ENCODE peak calls at places on chromosome 18, in six cellular contexts. One of them, this sample, is unnamed. For H3K4me1, the result is how much of the 10 kb centered on the place peaks cover.

GRCh38 chr18:3156325-3156640 is 63.5 kb downstream of the MYOM1 start:
- DNase-seq in Peyer's patch: no peak
- DNase-seq in suprapubic skin: no peak
- DNase-seq in Karpas-422: peak
- DNase-seq in ovary: no peak
- DNase-seq in CD4-positive, CD25-positive, alpha-beta regulatory T cell: no peak
- DNase-seq in this sample: no peak

GRCh38 chr18:34801769-34802168 is 91.7 kb downstream of the DTNA start:
- DNase-seq in Peyer's patch: no peak
- DNase-seq in suprapubic skin: no peak
- DNase-seq in Karpas-422: no peak
- DNase-seq in ovary: no peak
- DNase-seq in CD4-positive, CD25-positive, alpha-beta regulatory T cell: no peak
- DNase-seq in this sample: no peak

GRCh38 chr18:12606592-12607315 is 51.2 kb downstream of the SPIRE1 start:
- DNase-seq in Peyer's patch: no peak
- DNase-seq in suprapubic skin: no peak
- DNase-seq in Karpas-422: no peak
- DNase-seq in ovary: no peak
- DNase-seq in CD4-positive, CD25-positive, alpha-beta regulatory T cell: no peak
- DNase-seq in this sample: no peak

GRCh38 chr18:49612515-49613033 is 50.7 kb downstream of the LIPG start:
- DNase-seq in Peyer's patch: no peak
- DNase-seq in suprapubic skin: no peak
- DNase-seq in Karpas-422: no peak
- DNase-seq in ovary: no peak
- DNase-seq in CD4-positive, CD25-positive, alpha-beta regulatory T cell: no peak
- DNase-seq in this sample: no peak

GRCh38 chr18:2657788-2658458 is 2.4 kb downstream of the SMCHD1 start:
- DNase-seq in Peyer's patch: no peak
- DNase-seq in suprapubic skin: no peak
- DNase-seq in Karpas-422: peak
- DNase-seq in ovary: no peak
- DNase-seq in CD4-positive, CD25-positive, alpha-beta regulatory T cell: no peak
- DNase-seq in this sample: no peak

GRCh38 chr18:13989209-13989608 is 73.9 kb upstream of the MC2R start:
- DNase-seq in Peyer's patch: no peak
- DNase-seq in suprapubic skin: no peak
- DNase-seq in Karpas-422: no peak
- DNase-seq in ovary: no peak
- DNase-seq in CD4-positive, CD25-positive, alpha-beta regulatory T cell: no peak
- DNase-seq in this sample: no peak

GRCh38 chr18:24262097-24262496 is 123.2 kb downstream of the CABYR start:
- DNase-seq in Peyer's patch: no peak
- DNase-seq in suprapubic skin: no peak
- DNase-seq in Karpas-422: no peak
- DNase-seq in ovary: no peak
- DNase-seq in CD4-positive, CD25-positive, alpha-beta regulatory T cell: no peak
- DNase-seq in this sample: no peak

GRCh38 chr18:59623456-59624383 is 73.5 kb downstream of the CCBE1 start:
- DNase-seq in Peyer's patch: no peak
- DNase-seq in suprapubic skin: no peak
- DNase-seq in Karpas-422: no peak
- DNase-seq in ovary: peak
- DNase-seq in CD4-positive, CD25-positive, alpha-beta regulatory T cell: no peak
- DNase-seq in this sample: no peak

GRCh38 chr18:35904389-35905037 is 68.0 kb upstream of the RMP24 start:
- DNase-seq in Peyer's patch: no peak
- DNase-seq in suprapubic skin: no peak
- DNase-seq in Karpas-422: no peak
- DNase-seq in ovary: no peak
- DNase-seq in CD4-positive, CD25-positive, alpha-beta regulatory T cell: no peak
- DNase-seq in this sample: no peak

GRCh38 chr18:3450358-3451107 is 561 bp downstream of the TGIF1 start:
- DNase-seq in Peyer's patch: peak
- DNase-seq in suprapubic skin: peak
- DNase-seq in Karpas-422: peak
- DNase-seq in ovary: peak
- DNase-seq in CD4-positive, CD25-positive, alpha-beta regulatory T cell: peak
- DNase-seq in this sample: no peak

GRCh38 chr18:478679-479078 is 21.8 kb downstream of the COLEC12 start:
- DNase-seq in Peyer's patch: no peak
- DNase-seq in suprapubic skin: no peak
- DNase-seq in Karpas-422: no peak
- DNase-seq in ovary: peak
- DNase-seq in CD4-positive, CD25-positive, alpha-beta regulatory T cell: no peak
- DNase-seq in this sample: no peak

GRCh38 chr18:32472841-32473240 is 2.2 kb upstream of the GAREM1 start:
- DNase-seq in Peyer's patch: no peak
- DNase-seq in suprapubic skin: no peak
- DNase-seq in Karpas-422: no peak
- DNase-seq in ovary: no peak
- DNase-seq in CD4-positive, CD25-positive, alpha-beta regulatory T cell: no peak
- DNase-seq in this sample: no peak

GRCh38 chr18:2889761-2890192 is 43.0 kb downstream of the EMILIN2 start:
- DNase-seq in Peyer's patch: no peak
- DNase-seq in suprapubic skin: no peak
- DNase-seq in Karpas-422: no peak
- DNase-seq in ovary: no peak
- DNase-seq in CD4-positive, CD25-positive, alpha-beta regulatory T cell: no peak
- DNase-seq in this sample: no peak

GRCh38 chr18:28032177-28032576 is 144.8 kb downstream of the CDH2 start:
- DNase-seq in Peyer's patch: no peak
- DNase-seq in suprapubic skin: no peak
- DNase-seq in Karpas-422: no peak
- DNase-seq in ovary: no peak
- DNase-seq in CD4-positive, CD25-positive, alpha-beta regulatory T cell: no peak
- DNase-seq in this sample: no peak
- H3K4me1 ChIP-seq in Peyer's patch: under half
- H3K4me1 ChIP-seq in suprapubic skin: under half
- H3K4me1 ChIP-seq in Karpas-422: under half
- H3K4me1 ChIP-seq in ovary: under half
- H3K4me1 ChIP-seq in CD4-positive, CD25-positive, alpha-beta regulatory T cell: under half
- H3K4me1 ChIP-seq in this sample: under half

GRCh38 chr18:76453057-76453561 is 41.9 kb downstream of the ZNF516 start:
- DNase-seq in Peyer's patch: no peak
- DNase-seq in suprapubic skin: peak
- DNase-seq in Karpas-422: no peak
- DNase-seq in ovary: no peak
- DNase-seq in CD4-positive, CD25-positive, alpha-beta regulatory T cell: no peak
- DNase-seq in this sample: no peak

GRCh38 chr18:76452357-76452756 is 42.7 kb downstream of the ZNF516 start:
- DNase-seq in Peyer's patch: no peak
- DNase-seq in suprapubic skin: peak
- DNase-seq in Karpas-422: no peak
- DNase-seq in ovary: no peak
- DNase-seq in CD4-positive, CD25-positive, alpha-beta regulatory T cell: no peak
- DNase-seq in this sample: no peak

GRCh38 chr18:76456018-76456750 is 38.9 kb downstream of the ZNF516 start:
- DNase-seq in Peyer's patch: no peak
- DNase-seq in suprapubic skin: peak
- DNase-seq in Karpas-422: peak
- DNase-seq in ovary: peak
- DNase-seq in CD4-positive, CD25-positive, alpha-beta regulatory T cell: no peak
- DNase-seq in this sample: no peak

GRCh38 chr18:76455015-76455676 is 39.9 kb downstream of the ZNF516 start:
- DNase-seq in Peyer's patch: no peak
- DNase-seq in suprapubic skin: peak
- DNase-seq in Karpas-422: no peak
- DNase-seq in ovary: peak
- DNase-seq in CD4-positive, CD25-positive, alpha-beta regulatory T cell: no peak
- DNase-seq in this sample: no peak

DNA sequence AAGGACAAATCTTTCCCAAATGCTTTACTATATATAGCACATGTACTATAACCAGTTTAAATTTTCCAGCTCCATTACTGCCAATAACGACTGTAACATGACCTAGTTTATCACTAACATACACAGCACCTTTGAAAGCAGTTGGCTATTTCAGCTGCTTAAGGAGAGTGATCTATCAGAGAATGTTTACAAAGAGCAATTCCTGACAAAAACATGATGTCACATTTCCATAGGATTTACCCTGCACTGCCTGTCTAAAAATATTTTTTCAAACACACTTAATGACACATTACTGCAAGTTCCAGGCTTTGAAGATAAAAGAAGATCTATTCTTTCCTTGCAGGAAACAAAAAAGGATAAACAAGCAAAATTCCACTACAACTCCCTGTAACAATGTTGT is 40.6 kb downstream of the ZNF516 start:
- DNase-seq in Peyer's patch: no peak
- DNase-seq in suprapubic skin: no peak
- DNase-seq in Karpas-422: no peak
- DNase-seq in ovary: no peak
- DNase-seq in CD4-positive, CD25-positive, alpha-beta regulatory T cell: no peak
- DNase-seq in this sample: no peak
- H3K4me1 ChIP-seq in Peyer's patch: under half
- H3K4me1 ChIP-seq in suprapubic skin: under half
- H3K4me1 ChIP-seq in Karpas-422: half or more
- H3K4me1 ChIP-seq in ovary: under half
- H3K4me1 ChIP-seq in CD4-positive, CD25-positive, alpha-beta regulatory T cell: under half
- H3K4me1 ChIP-seq in this sample: under half

GRCh38 chr18:50663626-50664441 is 103.9 kb downstream of the MAPK4 start:
- DNase-seq in Peyer's patch: no peak
- DNase-seq in suprapubic skin: no peak
- DNase-seq in Karpas-422: no peak
- DNase-seq in ovary: no peak
- DNase-seq in CD4-positive, CD25-positive, alpha-beta regulatory T cell: no peak
- DNase-seq in this sample: no peak
- H3K4me1 ChIP-seq in Peyer's patch: under half
- H3K4me1 ChIP-seq in suprapubic skin: under half
- H3K4me1 ChIP-seq in Karpas-422: under half
- H3K4me1 ChIP-seq in ovary: under half
- H3K4me1 ChIP-seq in CD4-positive, CD25-positive, alpha-beta regulatory T cell: under half
- H3K4me1 ChIP-seq in this sample: under half

GRCh38 chr18:48133675-48134251 is 203.3 kb upstream of the SMAD2 start:
- DNase-seq in Peyer's patch: no peak
- DNase-seq in suprapubic skin: no peak
- DNase-seq in Karpas-422: no peak
- DNase-seq in ovary: peak
- DNase-seq in CD4-positive, CD25-positive, alpha-beta regulatory T cell: no peak
- DNase-seq in this sample: no peak
- H3K4me1 ChIP-seq in Peyer's patch: under half
- H3K4me1 ChIP-seq in suprapubic skin: half or more
- H3K4me1 ChIP-seq in Karpas-422: under half
- H3K4me1 ChIP-seq in ovary: under half
- H3K4me1 ChIP-seq in CD4-positive, CD25-positive, alpha-beta regulatory T cell: under half
- H3K4me1 ChIP-seq in this sample: under half

DNA sequence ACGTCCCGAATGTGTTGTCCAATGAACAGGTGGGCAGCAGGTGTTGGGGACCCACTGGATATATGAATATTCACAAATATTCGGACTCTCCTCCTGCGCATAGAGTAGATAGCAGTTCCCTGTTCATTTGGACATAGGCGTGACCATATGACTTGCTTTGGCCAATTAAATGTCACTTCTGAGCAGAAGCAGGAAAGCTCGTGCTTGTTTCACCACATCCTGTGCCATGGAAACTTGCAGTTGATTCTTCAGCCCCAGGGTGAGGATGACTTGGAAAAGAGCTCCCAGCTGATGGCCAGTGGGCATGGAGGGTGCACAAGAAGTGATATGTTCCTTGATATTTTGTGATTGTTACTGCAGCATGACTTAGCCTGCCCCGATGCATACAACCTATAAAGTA is 52.6 kb downstream of the PTPRM start:
- DNase-seq in Peyer's patch: no peak
- DNase-seq in suprapubic skin: no peak
- DNase-seq in Karpas-422: no peak
- DNase-seq in ovary: no peak
- DNase-seq in CD4-positive, CD25-positive, alpha-beta regulatory T cell: no peak
- DNase-seq in this sample: no peak
- H3K4me1 ChIP-seq in Peyer's patch: under half
- H3K4me1 ChIP-seq in suprapubic skin: under half
- H3K4me1 ChIP-seq in Karpas-422: under half
- H3K4me1 ChIP-seq in ovary: under half
- H3K4me1 ChIP-seq in CD4-positive, CD25-positive, alpha-beta regulatory T cell: under half
- H3K4me1 ChIP-seq in this sample: under half